ENCODE peak calls at places on chromosomes 12 and 14, in four cellular contexts. R is K562, Q is HepG2, U is SK-N-SH. E is an unnamed sample.

GRCh38 chr12:112183141-112183581 is 57.8 kb downstream of the TRAFD1 start:
- DNase-seq in Q (no peak), U (no peak), R (no peak), E (peak)

GRCh38 chr12:93571854-93572711 is at the start of gene SOCS2:
- DNase-seq in R (peak), U (peak), Q (no peak), E (no peak)

GRCh38 chr14:22123188-22123560 is 449.6 kb upstream of the OR4E1 start:
- DNase-seq in U (no peak), Q (no peak), R (no peak), E (no peak)

GRCh38 chr12:5050542-5050941 is 6.9 kb downstream of the KCNA5 start:
- DNase-seq in R (no peak), Q (no peak), U (no peak), E (no peak)

GRCh38 chr12:66087365-66087943 is 43.1 kb downstream of the LLPH start:
- DNase-seq in U (peak), R (peak), Q (peak), E (no peak)

GRCh38 chr14:50607181-50607580 is 47.2 kb downstream of the ATL1 start:
- DNase-seq in U (no peak), R (no peak), Q (no peak), E (no peak)

GRCh38 chr12:11719678-11720099 is 70.2 kb downstream of the ETV6 start:
- DNase-seq in R (no peak), Q (no peak), U (peak), E (no peak)

GRCh38 chr14:24314377-24315193 is 3.3 kb downstream of the LTB4R start:
- DNase-seq in R (no peak), U (no peak), Q (no peak), E (no peak)

GRCh38 chr14:93269341-93270068 is 62.4 kb downstream of the UBR7 start:
- DNase-seq in R (no peak), Q (peak), U (no peak), E (no peak)

GRCh38 chr12:79206871-79207270 is 342.3 kb downstream of the SYT1 start:
- DNase-seq in Q (no peak), U (no peak), R (no peak), E (no peak)

GRCh38 chr14:88005050-88005481 is at the start of gene GPR65:
- DNase-seq in U (no peak), Q (no peak), R (no peak), E (peak)

GRCh38 chr12:10184261-10184843 is 5.5 kb downstream of the TMEM52B start:
- DNase-seq in Q (no peak), U (no peak), R (no peak), E (no peak)

GRCh38 chr12:44317651-44318126 is 481.8 kb downstream of the TMEM117 start:
- DNase-seq in R (no peak), U (peak), Q (peak), E (no peak)

GRCh38 chr12:119208626-119209061 is 29.9 kb downstream of the HSPB8 start:
- DNase-seq in R (no peak), Q (peak), U (no peak), E (no peak)

GRCh38 chr14:38419579-38419978 is 163.7 kb upstream of the CLEC14A start:
- DNase-seq in R (no peak), U (no peak), Q (no peak), E (no peak)

GRCh38 chr12:74647241-74647640 is 109.6 kb downstream of the ATXN7L3B start:
- DNase-seq in R (no peak), U (no peak), Q (no peak), E (no peak)

DNA sequence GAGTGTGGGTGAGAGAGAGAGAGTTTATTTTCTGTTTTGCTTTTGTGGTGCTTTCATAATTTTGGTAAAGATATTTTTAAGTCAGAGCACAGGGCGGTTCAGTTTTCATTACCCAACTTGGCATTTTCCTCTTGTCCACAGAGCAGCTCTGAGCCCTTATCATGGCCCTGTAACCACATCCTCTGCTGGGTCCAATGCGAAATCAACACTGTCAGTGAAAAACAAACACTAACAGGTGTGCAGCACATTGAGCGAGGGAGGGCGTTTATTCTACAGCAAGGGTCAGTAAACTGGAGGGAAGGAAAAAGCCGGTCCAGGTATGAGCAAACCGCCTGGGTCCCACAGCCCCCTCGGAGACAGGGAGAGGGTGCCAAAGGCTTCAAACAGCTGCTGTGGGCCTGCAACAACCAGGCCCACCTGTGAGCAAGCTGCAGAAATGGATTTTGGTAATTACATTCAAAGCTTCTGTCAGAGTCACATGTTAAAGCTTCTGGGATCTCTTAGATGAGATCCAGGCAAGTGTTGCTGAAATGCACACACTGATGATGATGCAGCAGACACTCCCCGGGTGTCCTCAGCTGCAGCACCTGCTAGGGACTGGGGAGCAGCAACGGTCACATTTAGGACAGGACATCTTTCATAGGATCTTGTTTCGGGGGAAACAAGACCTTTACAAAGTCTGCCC is 132.7 kb upstream of the DYRK2 start:
- DNase-seq in Q (no peak), R (no peak), U (no peak), E (peak)
- TF ChIP-seq FOXM1 in Q (no peak), R (no peak), U (no peak), E (no peak)

GRCh38 chr14:73744175-73744867 is 30.1 kb upstream of the PNMA1 start:
- DNase-seq in R (no peak), U (no peak), Q (no peak), E (no peak)
- TF ChIP-seq REST in R (no peak), U (no peak), Q (no peak), E (no peak)

GRCh38 chr14:79986251-79986650 is 225.1 kb downstream of the DIO2 start:
- DNase-seq in Q (no peak), U (no peak), R (no peak), E (no peak)
- TF ChIP-seq FOXM1 in Q (no peak), U (no peak), R (no peak), E (no peak)

GRCh38 chr12:49195734-49196133 is 6.9 kb upstream of the TUBA1A start:
- DNase-seq in U (no peak), R (no peak), Q (no peak), E (no peak)

GRCh38 chr12:49201595-49202295 is 12.9 kb upstream of the TUBA1A start:
- DNase-seq in R (no peak), Q (no peak), U (peak), E (no peak)

GRCh38 chr12:49206389-49206788 is 17.5 kb upstream of the TUBA1A start:
- DNase-seq in Q (no peak), U (no peak), R (no peak), E (no peak)

GRCh38 chr12:49198431-49199155 is 9.7 kb upstream of the TUBA1A start:
- DNase-seq in U (peak), Q (no peak), R (no peak), E (no peak)

GRCh38 chr12:49200882-49201594 is 12.2 kb upstream of the TUBA1A start:
- DNase-seq in Q (no peak), R (peak), U (peak), E (peak)
- TF ChIP-seq REST in Q (no peak), R (no peak), U (no peak), E (no peak)

GRCh38 chr14:91202234-91202974 is 42.1 kb downstream of the GPR68 start:
- DNase-seq in U (no peak), Q (no peak), R (peak), E (no peak)
- TF ChIP-seq FOXM1 in U (no peak), Q (no peak), R (peak), E (no peak)

GRCh38 chr14:34403646-34404045 is 58.4 kb downstream of the SPTSSA start:
- DNase-seq in R (no peak), Q (no peak), U (no peak), E (no peak)

GRCh38 chr14:34398024-34398423 is 64.0 kb downstream of the SPTSSA start:
- DNase-seq in R (no peak), Q (no peak), U (no peak), E (no peak)
- TF ChIP-seq REST in R (no peak), Q (peak), U (peak), E (peak)

GRCh38 chr14:95106966-95107365 is 50.4 kb downstream of the DICER1 start:
- DNase-seq in R (no peak), Q (no peak), U (no peak), E (no peak)

GRCh38 chr14:95101736-95102677 is 55.3 kb downstream of the DICER1 start:
- DNase-seq in U (no peak), R (no peak), Q (no peak), E (no peak)

GRCh38 chr14:95102678-95103039 is 54.7 kb downstream of the DICER1 start:
- DNase-seq in U (no peak), Q (no peak), R (no peak), E (no peak)

GRCh38 chr14:95107711-95108110 is 49.6 kb downstream of the DICER1 start:
- DNase-seq in U (no peak), Q (no peak), R (no peak), E (no peak)

DNA sequence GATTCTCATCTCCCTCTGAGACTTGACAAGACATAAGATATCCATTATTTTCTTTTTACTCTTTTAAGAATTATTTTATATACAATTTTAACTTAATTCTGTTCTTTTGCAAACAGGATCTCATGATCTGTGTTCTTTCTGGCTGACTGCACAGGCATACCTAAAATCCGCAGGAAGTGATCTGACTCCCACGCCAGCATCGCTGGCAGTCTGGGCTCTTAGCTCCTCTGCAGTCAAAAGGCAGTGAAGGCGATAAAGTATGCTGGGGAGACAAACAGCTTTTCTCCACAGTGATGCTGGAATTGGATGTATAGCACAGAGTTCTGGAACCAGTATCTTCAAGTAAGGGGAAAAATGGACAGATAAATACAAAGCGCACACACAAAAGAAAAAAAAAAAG is 52.4 kb downstream of the DICER1 start:
- DNase-seq in Q (no peak), U (no peak), R (no peak), E (no peak)
- TF ChIP-seq FOXM1 in Q (no peak), U (no peak), R (no peak), E (no peak)

DNA sequence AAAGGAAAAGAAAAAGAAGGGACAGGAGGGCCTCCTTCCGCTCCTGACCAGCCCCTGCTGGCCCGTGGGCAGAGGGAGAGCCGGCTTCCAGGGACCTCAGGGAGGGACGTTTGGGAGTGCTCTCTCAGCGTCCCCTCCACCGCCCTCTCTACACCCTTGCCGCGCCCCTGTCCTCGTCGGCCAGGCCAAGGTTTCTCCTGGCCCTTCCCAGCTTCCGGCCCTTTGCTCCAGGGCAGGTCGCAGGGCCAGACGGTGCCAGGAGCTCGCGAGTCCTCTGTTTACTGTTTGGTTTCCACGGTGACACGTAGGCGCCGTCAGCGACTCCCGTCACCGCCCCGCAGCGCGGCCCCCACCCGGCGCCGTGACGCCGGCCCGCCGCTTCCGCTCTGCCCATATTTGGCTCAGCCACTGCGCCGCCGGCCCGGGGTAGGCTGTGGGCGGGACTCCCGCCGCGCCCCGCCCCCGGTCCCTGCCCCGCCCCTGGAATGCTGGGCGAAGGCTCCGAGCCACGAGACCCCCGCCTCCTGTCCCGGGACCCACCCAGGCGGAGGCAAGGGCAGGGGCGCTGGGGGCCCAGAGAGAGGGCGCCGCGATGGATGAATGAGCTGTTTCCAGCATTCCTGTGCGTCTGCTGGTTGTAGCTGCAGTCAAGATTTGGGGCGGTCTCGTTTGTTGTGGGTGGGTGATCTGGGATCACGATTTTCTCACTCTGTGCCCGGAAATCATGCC is 15.5 kb downstream of the FOS start:
- DNase-seq in U (peak), Q (peak), R (peak), E (no peak)
- TF ChIP-seq REST in U (no peak), Q (no peak), R (no peak), E (no peak)

E was measured in GM12878.